ENCODE peak calls at places on chromosome 21, in five cellular contexts. E is K562, I is heart left ventricle, M is WTC11, A is AG09309. G is an unnamed sample.

GRCh38 chr21:25983745-25984144 is 186.8 kb downstream of the APP start:
- DNase-seq in E (no peak), I (no peak), M (no peak), A (no peak), G (no peak)

GRCh38 chr21:34936299-34936698 is 112.8 kb downstream of the RUNX1 start:
- DNase-seq in E (no peak), I (no peak), M (no peak), A (no peak), G (no peak)

GRCh38 chr21:23452384-23453083 is 2154.7 kb downstream of the MRPL39 start:
- DNase-seq in E (no peak), I (no peak), M (peak; percentile 73), A (no peak), G (no peak)

GRCh38 chr21:28615276-28615675 is 377.4 kb downstream of the LTN1 start:
- DNase-seq in E (no peak), I (no peak), M (no peak), A (no peak), G (no peak)

GRCh38 chr21:26653431-26653830 is 80.3 kb upstream of the CYYR1 start:
- DNase-seq in E (no peak), I (no peak), M (no peak), A (no peak), G (no peak)

GRCh38 chr21:18147678-18148077 is 97.0 kb upstream of the CHODL start:
- DNase-seq in E (no peak), I (no peak), M (no peak), A (no peak), G (no peak)

GRCh38 chr21:34983680-34984086 is 65.4 kb downstream of the RUNX1 start:
- DNase-seq in E (peak; percentile 43), I (no peak), M (no peak), A (no peak), G (no peak)

GRCh38 chr21:32581732-32582131 is 3.6 kb downstream of the TCP10L start:
- DNase-seq in E (no peak), I (no peak), M (no peak), A (no peak), G (no peak)

GRCh38 chr21:28832013-28832714 is 160.5 kb downstream of the LTN1 start:
- DNase-seq in E (no peak), I (no peak), M (no peak), A (no peak), G (no peak)

GRCh38 chr21:34889287-34889536 is 159.9 kb downstream of the RUNX1 start:
- DNase-seq in E (no peak), I (peak; percentile 44), M (peak; percentile 37), A (no peak), G (no peak)

GRCh38 chr21:25370311-25370744 is 237.0 kb downstream of the MRPL39 start:
- DNase-seq in E (no peak), I (no peak), M (no peak), A (peak; percentile 62), G (no peak)

GRCh38 chr21:34535886-34536285 is 23.9 kb upstream of the KCNE1 start:
- DNase-seq in E (no peak), I (no peak), M (no peak), A (no peak), G (no peak)

GRCh38 chr21:26506951-26507350 is 66.1 kb downstream of the CYYR1 start:
- DNase-seq in E (no peak), I (no peak), M (no peak), A (peak; percentile 38), G (no peak)

GRCh38 chr21:25039461-25040380 is 567.6 kb downstream of the MRPL39 start:
- DNase-seq in E (no peak), I (no peak), M (no peak), A (no peak), G (peak; percentile 12)

GRCh38 chr21:30426732-30427131 is 1.0 kb upstream of the KRTAP13-3 start:
- DNase-seq in E (no peak), I (no peak), M (peak; percentile 25), A (no peak), G (no peak)

GRCh38 chr21:17580319-17580718 is 32.4 kb downstream of the BTG3 start:
- DNase-seq in E (no peak), I (no peak), M (no peak), A (no peak), G (no peak)

GRCh38 chr21:36807421-36808004 is 108.6 kb downstream of the SIM2 start:
- DNase-seq in E (no peak), I (no peak), M (no peak), A (no peak), G (no peak)

GRCh38 chr21:26124896-26125295 is 45.7 kb downstream of the APP start:
- DNase-seq in E (no peak), I (no peak), M (no peak), A (no peak), G (no peak)

GRCh38 chr21:33541105-33541711 is 709 bp downstream of the GART start:
- DNase-seq in E (no peak), I (no peak), M (no peak), A (no peak), G (peak; percentile 24)

GRCh38 chr21:35565204-35565611 is 495.1 kb downstream of the SETD4 start:
- DNase-seq in E (no peak), I (peak; percentile 70), M (no peak), A (peak; percentile 85), G (no peak)

GRCh38 chr21:33241846-33242245 is 12.1 kb downstream of the IFNAR2 start:
- DNase-seq in E (no peak), I (no peak), M (no peak), A (no peak), G (no peak)

GRCh38 chr21:35810431-35810970 is 249.8 kb downstream of the SETD4 start:
- DNase-seq in E (no peak), I (no peak), M (no peak), A (no peak), G (no peak)

GRCh38 chr21:30072496-30072895 is 94.1 kb downstream of the CLDN17 start:
- DNase-seq in E (no peak), I (no peak), M (peak; percentile 59), A (no peak), G (no peak)

DNA sequence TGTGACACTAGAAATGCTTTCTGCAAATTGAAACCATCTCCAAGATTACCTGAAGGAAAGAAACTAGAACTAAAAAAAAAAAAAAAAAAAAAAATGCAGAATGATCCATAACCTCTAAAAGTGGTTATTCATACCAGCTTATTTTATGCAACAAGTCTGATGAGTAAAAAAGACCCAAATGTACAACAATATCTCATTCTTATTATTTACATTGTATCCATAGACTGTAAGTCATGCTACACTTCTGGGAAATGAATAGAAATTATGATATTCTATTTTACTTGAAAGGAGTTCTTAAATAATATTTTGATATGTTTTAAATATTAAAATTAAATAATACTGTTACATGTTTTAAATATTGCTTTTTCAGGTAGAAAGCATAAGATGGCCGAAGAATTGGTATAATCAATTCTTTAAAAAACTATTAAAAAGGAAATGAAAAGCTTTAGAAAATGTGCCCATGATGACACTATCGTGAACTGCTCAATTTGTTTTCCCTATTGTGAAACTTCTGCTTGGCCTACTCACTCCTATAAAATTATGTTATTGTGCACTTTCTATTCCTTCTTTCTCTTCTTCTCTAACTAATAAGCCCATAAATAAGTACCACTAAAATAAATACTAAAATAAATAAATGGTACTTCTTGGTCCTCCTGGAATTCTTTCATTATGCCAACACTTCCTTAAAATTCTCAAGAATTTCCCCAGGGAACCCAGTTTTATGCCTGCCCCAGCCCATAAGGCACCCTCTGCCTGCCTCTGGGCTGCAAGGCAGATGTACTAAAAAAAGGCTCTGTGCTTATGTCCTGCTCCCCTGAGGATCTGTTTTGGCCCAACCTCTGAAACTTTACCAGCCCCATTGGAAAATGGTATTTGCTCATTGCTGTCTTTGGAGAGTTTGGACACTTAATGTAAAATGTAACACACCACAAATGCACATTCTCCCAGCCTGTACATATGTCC is 18.1 kb downstream of the SAMSN1 start:
- DNase-seq in E (no peak), I (no peak), M (no peak), A (no peak), G (no peak)
- TF ChIP-seq CTCF in E (no peak), I (no peak), M (no peak), A (no peak), G (no peak)

GRCh38 chr21:44052071-44052829 is 40.1 kb downstream of the TRAPPC10 start:
- DNase-seq in E (no peak), I (no peak), M (no peak), A (no peak), G (no peak)
- TF ChIP-seq CTCF in E (no peak), I (no peak), M (no peak), A (no peak), G (no peak)

GRCh38 chr21:43269461-43269860 is 100.7 kb downstream of the CRYAA start:
- DNase-seq in E (peak; percentile 72), I (peak; percentile 13), M (peak; percentile 58), A (no peak), G (peak; percentile 65)
- TF ChIP-seq CTCF in E (peak; percentile 56), I (peak; percentile 30), M (no peak), A (peak; percentile 32), G (peak; percentile 32)

GRCh38 chr21:39452965-39453332 is 1.2 kb downstream of the SH3BGR start:
- DNase-seq in E (no peak), I (peak; percentile 35), M (no peak), A (no peak), G (no peak)
- TF ChIP-seq CTCF in E (no peak), I (no peak), M (no peak), A (no peak), G (no peak)

GRCh38 chr21:44310628-44311027 is 10.8 kb downstream of the PFKL start:
- DNase-seq in E (no peak), I (no peak), M (no peak), A (no peak), G (no peak)
- TF ChIP-seq CTCF in E (peak; percentile 22), I (no peak), M (no peak), A (no peak), G (no peak)

GRCh38 chr21:42085246-42086077 is 14.3 kb downstream of the UMODL1 start:
- DNase-seq in E (no peak), I (no peak), M (no peak), A (no peak), G (no peak)
- TF ChIP-seq CTCF in E (no peak), I (no peak), M (no peak), A (no peak), G (no peak)

GRCh38 chr21:45921917-45922316 is 59.7 kb upstream of the COL6A1 start:
- DNase-seq in E (no peak), I (no peak), M (no peak), A (no peak), G (no peak)
- TF ChIP-seq CTCF in E (no peak), I (no peak), M (no peak), A (no peak), G (no peak)

GRCh38 chr21:15063821-15064575 is 802 bp downstream of the NRIP1 start:
- DNase-seq in E (peak; percentile 49), I (peak; percentile 73), M (peak; percentile 51), A (no peak), G (no peak)

GRCh38 chr21:15061747-15062146 is 3.1 kb downstream of the NRIP1 start:
- DNase-seq in E (no peak), I (no peak), M (no peak), A (no peak), G (no peak)

GRCh38 chr21:15063081-15063820 is 1.5 kb downstream of the NRIP1 start:
- DNase-seq in E (no peak), I (no peak), M (no peak), A (no peak), G (peak; percentile 30)

GRCh38 chr21:15061284-15061683 is 3.5 kb downstream of the NRIP1 start:
- DNase-seq in E (no peak), I (no peak), M (no peak), A (no peak), G (no peak)

GRCh38 chr21:15062566-15062965 is 2.2 kb downstream of the NRIP1 start:
- DNase-seq in E (peak; percentile 15), I (no peak), M (no peak), A (no peak), G (peak; percentile 25)
- TF ChIP-seq CTCF in E (peak; percentile 26), I (peak; percentile 31), M (no peak), A (no peak), G (peak; percentile 27)